ENCODE peak calls at places on chromosome 19, in six cellular contexts. L, J, H, M, Z and R are unnamed samples.

GRCh38 chr19:14081797-14082674 is 3.5 kb downstream of the C19orf67 start:
- DNase-seq in L (no peak), J (peak; percentile 81), H (no peak), M (no peak), Z (peak; percentile 76), R (no peak)

GRCh38 chr19:6021878-6022569 is 44.1 kb upstream of the RANBP3 start:
- DNase-seq in L (peak; percentile 86), J (peak; percentile 76), H (peak; percentile 95), M (peak; percentile 66), Z (peak; percentile 81), R (peak; percentile 93)

GRCh38 chr19:29967623-29968022 is 25.6 kb downstream of the URI1 start:
- DNase-seq in L (no peak), J (peak; percentile 78), H (no peak), M (no peak), Z (no peak), R (no peak)

GRCh38 chr19:56252699-56253422 is 19.7 kb upstream of the EDDM13 start:
- DNase-seq in L (peak; percentile 92), J (peak; percentile 79), H (peak; percentile 99), M (peak; percentile 87), Z (peak; percentile 74), R (peak; percentile 93)

GRCh38 chr19:6654347-6655310 is 15.3 kb downstream of the TNFSF14 start:
- DNase-seq in L (peak; percentile 62), J (no peak), H (no peak), M (no peak), Z (no peak), R (no peak)

GRCh38 chr19:17333611-17334413 is 843 bp downstream of the ANO8 start:
- DNase-seq in L (peak; percentile 85), J (peak; percentile 91), H (peak; percentile 81), M (peak; percentile 67), Z (no peak), R (peak; percentile 65)

GRCh38 chr19:40139533-40140287 is 49.0 kb upstream of the ZNF780A start:
- DNase-seq in L (no peak), J (peak; percentile 78), H (no peak), M (peak; percentile 77), Z (no peak), R (peak; percentile 34)

GRCh38 chr19:55152017-55152416 is 3.0 kb upstream of the TNNT1 start:
- DNase-seq in L (no peak), J (no peak), H (no peak), M (peak; percentile 55), Z (no peak), R (peak; percentile 51)

GRCh38 chr19:5340637-5341447 is at the start of gene PTPRS:
- DNase-seq in L (peak; percentile 82), J (peak; percentile 95), H (peak; percentile 95), M (peak; percentile 82), Z (peak; percentile 86), R (peak; percentile 94)

GRCh38 chr19:49019242-49019932 is 2.5 kb upstream of the LHB start:
- DNase-seq in L (peak; percentile 88), J (peak; percentile 77), H (peak; percentile 94), M (peak; percentile 77), Z (peak; percentile 90), R (peak; percentile 90)

GRCh38 chr19:532578-533484 is 1.3 kb downstream of the CDC34 start:
- DNase-seq in L (peak; percentile 87), J (peak; percentile 83), H (peak; percentile 89), M (peak; percentile 63), Z (peak; percentile 93), R (peak; percentile 46)

GRCh38 chr19:12649941-12650340 is 16.6 kb downstream of the MAN2B1 start:
- DNase-seq in L (no peak), J (no peak), H (no peak), M (no peak), Z (no peak), R (no peak)

GRCh38 chr19:51830263-51830662 is 35.3 kb downstream of the FPR3 start:
- DNase-seq in L (no peak), J (peak; percentile 7), H (no peak), M (no peak), Z (no peak), R (no peak)

GRCh38 chr19:53086949-53087348 is 16.3 kb downstream of the ZNF160 start:
- DNase-seq in L (peak; percentile 85), J (no peak), H (no peak), M (no peak), Z (peak; percentile 73), R (no peak)

GRCh38 chr19:49492573-49493411 is 3.4 kb upstream of the RPS11 start:
- DNase-seq in L (no peak), J (peak; percentile 37), H (no peak), M (peak; percentile 83), Z (no peak), R (peak; percentile 62)

GRCh38 chr19:54662730-54663129 is at the start of gene LILRB4:
- DNase-seq in L (no peak), J (no peak), H (no peak), M (no peak), Z (peak; percentile 67), R (no peak)

GRCh38 chr19:58529405-58529804 is 9.8 kb upstream of the ZBTB45 start:
- DNase-seq in L (no peak), J (no peak), H (no peak), M (no peak), Z (no peak), R (no peak)

GRCh38 chr19:56837892-56838679 is 2.4 kb downstream of the PEG3 start:
- DNase-seq in L (no peak), J (peak; percentile 60), H (no peak), M (no peak), Z (peak; percentile 78), R (no peak)

GRCh38 chr19:54041969-54042606 is 21.6 kb downstream of the VSTM1 start:
- DNase-seq in L (no peak), J (no peak), H (peak; percentile 71), M (no peak), Z (no peak), R (no peak)

GRCh38 chr19:13132471-13133166 is 14.6 kb downstream of the NACC1 start:
- DNase-seq in L (no peak), J (peak; percentile 96), H (no peak), M (no peak), Z (no peak), R (no peak)

GRCh38 chr19:16025108-16026101 is 50.9 kb upstream of the TPM4 start:
- DNase-seq in L (peak; percentile 61), J (peak; percentile 92), H (peak; percentile 89), M (peak; percentile 64), Z (no peak), R (no peak)

DNA sequence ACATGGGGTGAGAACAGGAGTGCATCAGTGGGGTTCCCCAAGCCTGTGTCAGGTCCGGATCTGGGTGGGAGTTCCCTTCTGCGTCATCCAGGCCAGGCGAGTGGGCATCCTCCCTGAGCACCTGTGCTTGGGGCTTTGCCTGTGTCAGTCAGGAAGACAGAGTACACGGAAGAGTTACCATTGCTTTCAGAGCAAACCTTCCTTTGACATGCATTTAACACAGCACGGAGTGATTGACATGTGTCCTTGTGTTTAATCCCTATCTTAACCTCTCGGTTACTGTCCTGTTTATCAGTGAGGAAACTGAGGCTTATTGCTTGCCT is 47.6 kb downstream of the CAPN12 start:
- DNase-seq in L (no peak), J (no peak), H (no peak), M (no peak), Z (no peak), R (no peak)
- H3K4me1 ChIP-seq in L (peaks cover 100% of the 10 kb centered on the region), J (peaks cover 29% of the 10 kb centered on the region), H (peaks cover 10% of the 10 kb centered on the region), M (peaks cover 100% of the 10 kb centered on the region), Z (peaks cover 70% of the 10 kb centered on the region), R (peaks cover 13% of the 10 kb centered on the region)

GRCh38 chr19:41590945-41591344 is 15.0 kb downstream of the CEACAM21 start:
- DNase-seq in L (no peak), J (no peak), H (no peak), M (no peak), Z (no peak), R (no peak)
- H3K4me3 ChIP-seq in L (no peak overlapping the region), J (no peak overlapping the region), H (no peak overlapping the region), M (no peak overlapping the region), Z (no peak overlapping the region), R (no peak overlapping the region)

DNA sequence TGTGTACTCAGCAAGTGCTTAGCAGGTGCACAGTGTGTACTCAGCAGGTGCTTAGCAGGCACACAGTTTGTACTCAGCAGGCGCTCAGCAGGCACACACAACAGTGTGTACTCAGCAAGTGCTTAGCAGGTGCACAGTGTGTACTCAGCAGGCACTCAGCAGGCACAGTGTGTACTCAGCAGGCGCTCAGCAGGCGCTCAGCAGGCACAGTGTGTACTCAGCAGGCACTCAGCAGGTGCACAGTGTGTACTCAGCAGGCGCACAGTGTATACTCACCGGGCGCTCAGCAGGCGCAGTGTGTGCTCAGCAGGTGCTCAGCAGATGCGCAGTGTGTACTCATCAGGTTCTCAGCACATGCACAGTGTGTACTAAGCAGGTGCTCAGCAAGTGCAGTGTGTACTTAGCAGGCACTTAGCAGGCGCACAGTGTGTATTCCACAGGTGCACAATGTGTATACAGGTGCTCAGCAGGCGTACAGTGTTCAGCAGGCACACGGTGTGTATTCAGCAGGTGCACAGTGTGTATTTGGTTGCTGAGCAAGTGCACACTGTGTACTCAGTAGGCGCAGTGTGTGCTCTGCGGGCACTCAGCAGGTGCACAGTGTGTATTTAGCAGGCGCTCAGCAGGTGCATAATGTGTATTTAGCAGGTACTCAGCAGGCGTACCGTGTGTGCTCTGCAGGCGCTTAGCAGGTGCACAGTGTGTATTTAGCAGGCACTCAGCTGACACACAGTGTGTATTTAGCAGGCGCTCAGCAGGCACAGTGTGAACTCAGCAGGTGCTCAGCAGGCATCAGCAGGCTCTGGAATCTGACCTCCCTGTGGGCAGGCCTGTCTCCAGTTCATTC is 15.1 kb downstream of the CRTC1 start:
- DNase-seq in L (no peak), J (no peak), H (peak; percentile 52), M (no peak), Z (no peak), R (no peak)
- H3K4me1 ChIP-seq in L (peaks cover 31% of the 10 kb centered on the region), J (peaks cover 6% of the 10 kb centered on the region), H (peaks cover 8% of the 10 kb centered on the region), M (no peaks in the 10 kb centered on the region), Z (peaks cover 27% of the 10 kb centered on the region), R (peaks cover 4% of the 10 kb centered on the region)

GRCh38 chr19:8487137-8487851 is 15.1 kb downstream of the PRAM1 start:
- DNase-seq in L (peak; percentile 89), J (no peak), H (no peak), M (no peak), Z (no peak), R (no peak)
- H3K4me3 ChIP-seq in L (no peak overlapping the region), J (no peak overlapping the region), H (no peak overlapping the region), M (no peak overlapping the region), Z (no peak overlapping the region), R (no peak overlapping the region)

GRCh38 chr19:47066376-47067214 is 18.2 kb upstream of the TMEM160 start:
- DNase-seq in L (no peak), J (no peak), H (peak; percentile 40), M (no peak), Z (no peak), R (no peak)

GRCh38 chr19:47068246-47068645 is 19.8 kb upstream of the TMEM160 start:
- DNase-seq in L (no peak), J (no peak), H (peak; percentile 41), M (no peak), Z (no peak), R (no peak)

GRCh38 chr19:47065242-47065641 is 16.8 kb upstream of the TMEM160 start:
- DNase-seq in L (no peak), J (no peak), H (peak; percentile 44), M (no peak), Z (no peak), R (no peak)

GRCh38 chr19:47068876-47069406 is 20.5 kb upstream of the TMEM160 start:
- DNase-seq in L (no peak), J (no peak), H (no peak), M (no peak), Z (no peak), R (no peak)

GRCh38 chr19:47067215-47067847 is 18.9 kb upstream of the TMEM160 start:
- DNase-seq in L (no peak), J (no peak), H (peak; percentile 45), M (no peak), Z (no peak), R (no peak)
- H3K4me1 ChIP-seq in L (peaks cover 29% of the 10 kb centered on the region), J (no peaks in the 10 kb centered on the region), H (no peaks in the 10 kb centered on the region), M (no peaks in the 10 kb centered on the region), Z (no peaks in the 10 kb centered on the region), R (no peaks in the 10 kb centered on the region)